ENCODE peak calls at places on chromosomes 4 and X, in five cellular contexts. J is IMR-90, O is OCI-LY7, H is GM23248, B is adipocyte. Z is an unnamed sample.

GRCh38 chr4:151575646-151576045 is 166.7 kb downstream of the FHIP1A start:
- DNase-seq in O (no peak), H (peak; percentile 6), J (no peak), B (no peak), Z (peak; percentile 32)

GRCh38 chr4:54058171-54058570 is 6.2 kb downstream of the CHIC2 start:
- DNase-seq in J (no peak), B (no peak), O (peak; percentile 38), H (no peak), Z (no peak)

GRCh38 chr4:1208266-1208961 is 36.0 kb upstream of the SPON2 start:
- DNase-seq in O (no peak), J (no peak), B (peak; percentile 24), H (no peak), Z (no peak)

GRCh38 chrX:152428089-152428488 is 23.0 kb downstream of the GABRA3 start:
- DNase-seq in H (peak; percentile 30), B (no peak), O (no peak), J (no peak), Z (peak; percentile 1)

GRCh38 chr4:181819951-181820350 is 423.3 kb upstream of the TENM3 start:
- DNase-seq in O (no peak), B (no peak), H (no peak), J (peak; percentile 49), Z (no peak)

GRCh38 chr4:27407616-27408015 is 547.0 kb downstream of the STIM2 start:
- DNase-seq in O (no peak), J (no peak), H (no peak), B (no peak), Z (no peak)

GRCh38 chr4:53676402-53676871 is 85.2 kb upstream of the LNX1 start:
- DNase-seq in H (peak; percentile 63), J (peak; percentile 74), O (no peak), B (peak; percentile 91), Z (peak; percentile 33)

GRCh38 chr4:98586634-98587354 is 71.6 kb downstream of the TSPAN5 start:
- DNase-seq in O (no peak), H (no peak), B (no peak), J (no peak), Z (no peak)

GRCh38 chr4:47278631-47279030 is 184.9 kb downstream of the COMMD8 start:
- DNase-seq in H (no peak), B (no peak), O (no peak), J (no peak), Z (no peak)

GRCh38 chrX:34379891-34380290 is 247.8 kb upstream of the FAM47A start:
- DNase-seq in H (no peak), J (no peak), O (no peak), B (peak; percentile 51), Z (no peak)

GRCh38 chr4:52658671-52659015 is 458 bp downstream of the USP46 start:
- DNase-seq in B (no peak), H (peak; percentile 35), J (no peak), O (peak; percentile 39), Z (no peak)

GRCh38 chr4:98148856-98149255 is 5.6 kb upstream of the STPG2 start:
- DNase-seq in J (no peak), H (no peak), B (peak; percentile 65), O (no peak), Z (no peak)

GRCh38 chr4:103498161-103499070 is 221.4 kb downstream of the TACR3 start:
- DNase-seq in B (peak; percentile 85), J (peak; percentile 4), O (no peak), H (peak; percentile 74), Z (peak; percentile 55)

GRCh38 chr4:106914223-106914622 is 121.9 kb downstream of the DKK2 start:
- DNase-seq in J (no peak), B (peak; percentile 24), O (no peak), H (peak; percentile 5), Z (no peak)

GRCh38 chrX:51420610-51421009 is 75.8 kb downstream of the NUDT11 start:
- DNase-seq in B (peak; percentile 81), H (peak; percentile 54), J (peak; percentile 45), O (peak; percentile 73), Z (peak; percentile 8)

GRCh38 chr4:8708401-8709021 is 115.9 kb downstream of the CPZ start:
- DNase-seq in B (no peak), J (no peak), H (no peak), O (no peak), Z (no peak)

GRCh38 chrX:152881289-152881688 is 16.6 kb upstream of the ZNF185 start:
- DNase-seq in H (no peak), J (no peak), B (no peak), O (no peak), Z (no peak)

GRCh38 chr4:3317011-3317655 is 24.3 kb downstream of the RGS12 start:
- DNase-seq in O (no peak), B (no peak), H (no peak), J (no peak), Z (no peak)

GRCh38 chr4:108398836-108399235 is 221.5 kb upstream of the RPL34 start:
- DNase-seq in J (no peak), H (no peak), B (no peak), O (no peak), Z (no peak)

GRCh38 chrX:13144927-13145659 is 100.7 kb upstream of the FAM9C start:
- DNase-seq in H (peak; percentile 30), O (no peak), B (peak; percentile 34), J (peak; percentile 41), Z (no peak)

GRCh38 chr4:115201042-115201330 is 87.6 kb upstream of the NDST4 start:
- DNase-seq in J (no peak), B (no peak), H (no peak), O (no peak), Z (no peak)

GRCh38 chr4:164949448-164950118 is 27.9 kb downstream of the TRIM61 start:
- DNase-seq in J (no peak), O (peak; percentile 44), B (peak; percentile 1), H (peak; percentile 50), Z (peak; percentile 27)

GRCh38 chr4:28010543-28011235 is 1150.0 kb downstream of the STIM2 start:
- DNase-seq in B (peak; percentile 71), J (peak; percentile 56), O (no peak), H (peak; percentile 7), Z (no peak)

GRCh38 chr4:168794092-168794707 is 215.9 kb downstream of the CBR4 start:
- DNase-seq in J (no peak), O (no peak), H (no peak), B (no peak), Z (no peak)

GRCh38 chr4:3045500-3045850 is 28.9 kb downstream of the HTT-AS start:
- DNase-seq in B (no peak), H (peak; percentile 43), O (no peak), J (peak; percentile 74), Z (peak; percentile 28)

GRCh38 chr4:98661356-98662054 is 3.1 kb upstream of the TSPAN5 start:
- DNase-seq in O (no peak), J (peak; percentile 58), B (peak; percentile 62), H (no peak), Z (peak; percentile 69)

GRCh38 chrX:3176439-3176820 is 135.2 kb downstream of the ARSF start:
- DNase-seq in B (peak; percentile 73), O (no peak), J (peak; percentile 49), H (peak; percentile 68), Z (no peak)

DNA sequence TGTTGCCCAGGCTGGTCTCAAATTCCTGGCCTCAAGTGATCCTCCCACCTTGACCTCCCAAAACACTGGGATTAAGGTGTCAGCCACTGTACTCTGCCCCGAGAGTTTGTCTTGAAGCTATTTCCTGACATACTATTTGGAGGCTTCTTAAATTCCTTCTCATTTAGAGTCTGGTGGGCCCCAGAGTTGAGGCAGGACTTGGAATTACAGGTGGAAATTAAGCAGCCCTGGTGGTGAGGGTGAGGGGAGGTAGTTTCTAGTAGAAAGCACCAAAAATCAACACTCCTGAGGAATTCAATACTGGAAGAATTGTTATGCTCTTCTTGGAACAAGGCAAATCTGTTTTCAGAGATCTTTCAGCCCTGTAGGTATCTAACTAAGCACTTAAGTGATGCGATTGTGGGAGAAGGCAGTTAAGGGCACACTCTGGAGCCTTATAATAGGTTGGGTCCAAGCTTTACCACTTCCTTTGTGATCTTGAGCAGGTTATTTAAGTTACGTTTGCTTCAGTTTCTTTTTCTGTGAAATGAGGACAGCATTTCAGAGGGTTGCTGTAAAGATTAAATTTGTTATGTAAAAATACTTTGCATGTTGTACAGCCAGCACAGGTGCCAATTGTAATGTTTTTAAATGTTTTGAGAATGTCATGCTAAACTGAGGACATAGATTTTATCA is 200.7 kb downstream of the SOWAHB start:
- DNase-seq in H (no peak), B (no peak), O (no peak), J (no peak), Z (no peak)
- H3K4me1 ChIP-seq in H (peaks cover 5% of the 10 kb centered on the region), B (no peaks in the 10 kb centered on the region), O (no peaks in the 10 kb centered on the region), J (peaks cover 18% of the 10 kb centered on the region), Z (peaks cover 34% of the 10 kb centered on the region)

GRCh38 chr4:184281231-184282139 is 63.8 kb upstream of the ENPP6 start:
- DNase-seq in J (no peak), O (peak; percentile 45), H (no peak), B (no peak), Z (no peak)

GRCh38 chr4:184282251-184282713 is 64.6 kb upstream of the ENPP6 start:
- DNase-seq in H (peak; percentile 33), J (no peak), B (no peak), O (peak; percentile 87), Z (peak; percentile 45)

GRCh38 chr4:184283659-184284335 is 66.1 kb upstream of the ENPP6 start:
- DNase-seq in J (no peak), B (no peak), O (peak; percentile 71), H (no peak), Z (no peak)

GRCh38 chr4:184284336-184284690 is 66.6 kb upstream of the ENPP6 start:
- DNase-seq in J (no peak), H (no peak), O (peak; percentile 43), B (no peak), Z (no peak)

GRCh38 chr4:184282895-184283654 is 65.4 kb upstream of the ENPP6 start:
- DNase-seq in J (no peak), B (no peak), O (peak; percentile 95), H (no peak), Z (no peak)
- H3K4me1 ChIP-seq in J (peaks cover 4% of the 10 kb centered on the region), B (peaks cover 22% of the 10 kb centered on the region), O (peaks cover 88% of the 10 kb centered on the region), H (no peaks in the 10 kb centered on the region), Z (peaks cover 17% of the 10 kb centered on the region)

GRCh38 chr4:140256941-140257340 is 103.0 kb upstream of the MAML3 start:
- DNase-seq in H (peak; percentile 40), B (no peak), O (no peak), J (peak; percentile 55), Z (no peak)
- H3K4me1 ChIP-seq in H (peaks cover 50% of the 10 kb centered on the region), B (peaks cover 19% of the 10 kb centered on the region), O (peaks cover 8% of the 10 kb centered on the region), J (peaks cover 24% of the 10 kb centered on the region), Z (peaks cover 26% of the 10 kb centered on the region)

GRCh38 chrX:125151146-125151545 is 168.5 kb upstream of the TEX13C start:
- DNase-seq in J (no peak), B (no peak), H (no peak), O (no peak), Z (no peak)

GRCh38 chrX:125150231-125150630 is 169.4 kb upstream of the TEX13C start:
- DNase-seq in B (no peak), J (peak; percentile 0), H (peak; percentile 0), O (no peak), Z (no peak)

DNA sequence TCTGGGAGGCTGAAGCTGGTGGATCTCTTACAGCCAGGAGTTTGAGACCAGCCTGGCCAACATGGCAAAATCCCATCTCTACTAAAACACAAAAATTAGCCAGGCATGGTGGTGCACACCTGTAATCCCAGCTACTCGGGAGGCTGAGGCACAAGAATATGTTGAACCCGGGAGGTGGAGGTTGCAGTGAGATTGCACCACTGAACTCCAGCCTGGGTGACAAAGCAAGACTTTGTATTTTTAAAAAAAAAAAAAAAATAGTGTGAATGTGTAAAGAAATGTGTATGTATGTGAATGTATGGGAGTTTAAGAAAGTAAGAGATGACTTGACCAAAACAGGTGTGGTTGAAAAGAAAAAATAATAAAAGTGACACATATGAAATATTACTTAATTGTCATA is 167.7 kb upstream of the TEX13C start:
- DNase-seq in J (no peak), O (no peak), H (no peak), B (no peak), Z (no peak)
- H3K4me1 ChIP-seq in J (no peaks in the 10 kb centered on the region), O (no peaks in the 10 kb centered on the region), H (no peaks in the 10 kb centered on the region), B (no peaks in the 10 kb centered on the region), Z (no peaks in the 10 kb centered on the region)

Z was measured in mammary epithelial cell.